ENCODE peak calls at places on chromosomes 1 and 21, in seven cellular contexts. One of them, this sample, is unnamed.

GRCh38 chr21:32334980-32335471 is 36.4 kb downstream of the MRAP start:
- DNase-seq in SK-N-SH: no peak
- DNase-seq in K562: no peak
- DNase-seq in HepG2: no peak
- DNase-seq in HCT116: no peak
- DNase-seq in H1: no peak
- DNase-seq in GM12878: no peak
- DNase-seq in this sample: no peak

GRCh38 chr1:50348449-50349241 is 74.6 kb downstream of the DMRTA2 start:
- DNase-seq in HepG2: peak
- DNase-seq in GM12878: no peak
- DNase-seq in K562: peak
- DNase-seq in H1: peak
- DNase-seq in SK-N-SH: peak
- DNase-seq in HCT116: peak
- DNase-seq in this sample: peak

GRCh38 chr1:167938083-167938482 is 1.2 kb upstream of the MPC2 start:
- DNase-seq in H1: no peak
- DNase-seq in GM12878: no peak
- DNase-seq in SK-N-SH: no peak
- DNase-seq in K562: peak
- DNase-seq in HepG2: peak
- DNase-seq in HCT116: no peak
- DNase-seq in this sample: no peak

GRCh38 chr1:111214086-111214801 is 13.3 kb upstream of the CHI3L2 start:
- DNase-seq in GM12878: peak
- DNase-seq in HCT116: no peak
- DNase-seq in SK-N-SH: no peak
- DNase-seq in H1: no peak
- DNase-seq in HepG2: no peak
- DNase-seq in K562: peak
- DNase-seq in this sample: no peak

GRCh38 chr1:8096105-8097011 is 70.2 kb upstream of the ERRFI1 start:
- DNase-seq in SK-N-SH: no peak
- DNase-seq in HepG2: no peak
- DNase-seq in GM12878: peak
- DNase-seq in HCT116: peak
- DNase-seq in K562: no peak
- DNase-seq in H1: no peak
- DNase-seq in this sample: no peak

GRCh38 chr1:73627723-73628122 is 570.3 kb downstream of the LRRIQ3 start:
- DNase-seq in HCT116: no peak
- DNase-seq in H1: no peak
- DNase-seq in HepG2: no peak
- DNase-seq in GM12878: no peak
- DNase-seq in SK-N-SH: no peak
- DNase-seq in K562: no peak
- DNase-seq in this sample: no peak

GRCh38 chr1:2425875-2426274 is 13.5 kb upstream of the PEX10 start:
- DNase-seq in GM12878: no peak
- DNase-seq in HCT116: no peak
- DNase-seq in SK-N-SH: no peak
- DNase-seq in K562: no peak
- DNase-seq in HepG2: no peak
- DNase-seq in H1: no peak
- DNase-seq in this sample: no peak

GRCh38 chr1:227789881-227790400 is 25.5 kb upstream of the PRSS38 start:
- DNase-seq in GM12878: no peak
- DNase-seq in HCT116: no peak
- DNase-seq in K562: no peak
- DNase-seq in HepG2: no peak
- DNase-seq in H1: peak
- DNase-seq in SK-N-SH: no peak
- DNase-seq in this sample: no peak

GRCh38 chr1:10211805-10212405 is 1.5 kb downstream of the KIF1B start:
- DNase-seq in GM12878: no peak
- DNase-seq in SK-N-SH: peak
- DNase-seq in HepG2: peak
- DNase-seq in K562: peak
- DNase-seq in H1: no peak
- DNase-seq in HCT116: no peak
- DNase-seq in this sample: no peak

GRCh38 chr1:111253876-111254275 is 26.4 kb downstream of the CHI3L2 start:
- DNase-seq in H1: no peak
- DNase-seq in K562: no peak
- DNase-seq in SK-N-SH: no peak
- DNase-seq in HCT116: no peak
- DNase-seq in HepG2: no peak
- DNase-seq in GM12878: no peak
- DNase-seq in this sample: no peak

GRCh38 chr21:45900034-45900868 is 81.3 kb upstream of the COL6A1 start:
- DNase-seq in HCT116: no peak
- DNase-seq in HepG2: no peak
- DNase-seq in SK-N-SH: no peak
- DNase-seq in K562: no peak
- DNase-seq in H1: no peak
- DNase-seq in GM12878: no peak
- DNase-seq in this sample: no peak

GRCh38 chr1:47230692-47231313 is 1.2 kb downstream of the TAL1 start:
- DNase-seq in K562: peak
- DNase-seq in H1: peak
- DNase-seq in HepG2: no peak
- DNase-seq in SK-N-SH: peak
- DNase-seq in HCT116: no peak
- DNase-seq in GM12878: no peak
- DNase-seq in this sample: no peak

GRCh38 chr1:181448461-181448860 is 34.9 kb upstream of the CACNA1E start:
- DNase-seq in SK-N-SH: no peak
- DNase-seq in HCT116: no peak
- DNase-seq in GM12878: no peak
- DNase-seq in K562: peak
- DNase-seq in HepG2: no peak
- DNase-seq in H1: no peak
- DNase-seq in this sample: no peak

DNA sequence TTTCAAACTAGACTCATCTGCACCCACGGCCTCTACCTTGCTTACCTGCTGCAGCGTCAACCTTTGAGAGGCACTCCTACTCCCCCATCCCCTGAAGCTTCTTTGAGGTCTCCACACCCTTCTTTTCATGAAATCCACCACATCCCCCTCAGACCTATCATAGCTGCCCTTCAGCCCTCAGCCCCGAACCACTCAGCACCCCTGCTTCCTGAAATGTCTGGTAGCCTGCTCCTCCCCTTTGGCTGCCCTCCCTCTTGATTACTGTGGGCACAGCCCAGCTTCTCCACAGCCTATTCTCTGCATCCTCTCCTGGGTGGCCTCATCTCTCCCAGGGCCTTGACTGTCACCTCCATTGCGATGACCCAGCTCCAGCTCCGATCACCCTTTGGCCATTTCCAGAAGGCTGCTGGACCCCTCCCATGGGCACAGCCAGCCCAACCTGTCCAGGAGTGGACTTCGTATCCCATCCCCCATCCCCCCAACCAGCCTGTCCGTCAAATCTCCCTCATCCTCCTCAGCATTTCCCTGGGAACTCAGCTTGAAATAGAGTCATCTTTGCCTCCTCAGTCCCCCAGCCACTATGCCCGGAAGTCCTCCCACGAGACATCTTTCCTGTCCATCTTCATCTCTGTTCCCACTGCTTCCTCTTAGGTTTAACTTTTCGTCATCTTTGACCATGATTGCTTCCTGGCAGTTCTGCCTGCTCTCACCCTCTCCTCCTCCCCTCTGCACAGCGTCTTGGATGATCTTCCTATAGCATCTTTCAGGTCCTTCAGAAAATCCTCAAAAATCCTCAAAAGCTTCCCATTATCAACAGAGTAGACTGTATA is 6.1 kb upstream of the ADORA1 start:
- DNase-seq in SK-N-SH: no peak
- DNase-seq in HCT116: no peak
- DNase-seq in H1: peak
- DNase-seq in GM12878: no peak
- DNase-seq in K562: no peak
- DNase-seq in HepG2: no peak
- DNase-seq in this sample: no peak
- TF ChIP-seq JUND in SK-N-SH: no peak
- TF ChIP-seq JUND in HCT116: no peak
- TF ChIP-seq JUND in H1: no peak
- TF ChIP-seq JUND in GM12878: no peak
- TF ChIP-seq JUND in K562: no peak
- TF ChIP-seq JUND in HepG2: no peak
- TF ChIP-seq JUND in this sample: no peak

DNA sequence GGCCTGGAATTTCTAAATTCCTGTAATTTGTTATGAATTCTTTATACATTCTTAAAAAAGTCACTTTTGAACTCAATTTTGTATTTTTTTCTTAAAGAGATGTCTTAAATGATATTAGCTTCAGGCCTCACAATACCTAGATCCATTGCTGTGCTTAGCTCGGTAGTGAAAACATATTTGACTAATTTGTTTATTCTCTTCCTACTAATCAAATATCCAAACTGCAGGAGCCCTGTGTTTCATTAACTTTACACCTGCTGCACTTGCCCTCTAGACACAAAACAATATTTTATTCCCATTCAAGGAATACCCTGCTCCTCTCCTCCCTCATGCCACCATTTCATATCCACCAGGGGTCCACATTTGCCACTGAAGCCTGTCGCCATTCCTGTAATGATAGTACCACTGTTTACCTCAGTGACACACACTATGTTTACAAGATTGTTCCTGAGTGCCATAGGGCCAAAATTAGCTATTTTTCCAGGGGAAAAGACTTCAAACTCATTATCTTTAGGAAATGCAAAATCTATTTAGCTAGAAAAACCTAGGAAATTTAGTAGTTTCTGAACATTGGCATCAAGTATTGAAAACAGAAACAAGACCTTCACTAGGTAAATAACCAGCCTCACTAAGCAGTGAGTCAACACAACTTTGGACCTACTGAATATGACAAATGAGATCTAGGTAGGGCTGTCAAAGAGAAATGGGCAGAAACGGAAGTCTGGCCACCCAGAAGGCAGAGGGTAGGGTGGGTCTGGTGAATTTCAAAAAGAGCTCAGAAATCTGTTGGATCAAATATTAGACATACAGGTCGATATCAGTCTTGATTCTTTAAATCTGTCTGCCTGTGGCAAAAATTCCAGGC is 134.6 kb upstream of the KCNK1 start:
- DNase-seq in GM12878: no peak
- DNase-seq in H1: no peak
- DNase-seq in K562: no peak
- DNase-seq in HCT116: no peak
- DNase-seq in HepG2: peak
- DNase-seq in SK-N-SH: no peak
- DNase-seq in this sample: no peak
- TF ChIP-seq JUND in GM12878: no peak
- TF ChIP-seq JUND in H1: no peak
- TF ChIP-seq JUND in K562: no peak
- TF ChIP-seq JUND in HCT116: no peak
- TF ChIP-seq JUND in HepG2: no peak
- TF ChIP-seq JUND in SK-N-SH: no peak
- TF ChIP-seq JUND in this sample: no peak

GRCh38 chr1:156608036-156608674 is 6.9 kb upstream of the GPATCH4 start:
- DNase-seq in HepG2: peak
- DNase-seq in H1: peak
- DNase-seq in GM12878: peak
- DNase-seq in K562: peak
- DNase-seq in SK-N-SH: peak
- DNase-seq in HCT116: peak
- DNase-seq in this sample: peak

DNA sequence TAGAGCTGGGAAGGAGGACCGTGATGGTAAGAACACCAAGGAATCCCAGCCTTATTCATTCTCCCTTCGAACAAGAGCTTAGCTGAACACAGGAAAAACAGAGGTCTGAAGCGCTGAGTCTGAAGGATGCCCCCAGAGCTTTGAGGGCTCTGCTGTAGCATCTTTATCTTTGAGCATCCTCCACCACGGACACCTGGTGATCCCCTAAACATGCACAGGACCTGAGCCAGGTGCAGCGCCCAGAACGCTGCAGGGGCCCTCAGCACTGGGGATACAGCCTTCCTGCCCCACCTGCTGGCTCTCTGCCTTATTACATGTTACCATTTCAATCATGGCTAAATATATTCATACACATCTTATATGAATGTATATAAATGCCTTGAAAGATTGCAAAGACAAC is 7.7 kb upstream of the GPATCH4 start:
- DNase-seq in SK-N-SH: peak
- DNase-seq in GM12878: no peak
- DNase-seq in HCT116: no peak
- DNase-seq in HepG2: no peak
- DNase-seq in K562: peak
- DNase-seq in H1: peak
- DNase-seq in this sample: no peak
- TF ChIP-seq JUND in SK-N-SH: no peak
- TF ChIP-seq JUND in GM12878: no peak
- TF ChIP-seq JUND in HCT116: no peak
- TF ChIP-seq JUND in HepG2: no peak
- TF ChIP-seq JUND in K562: no peak
- TF ChIP-seq JUND in H1: no peak
- TF ChIP-seq JUND in this sample: no peak

GRCh38 chr1:45868861-45869260 is 65.4 kb downstream of the MAST2 start:
- DNase-seq in SK-N-SH: no peak
- DNase-seq in H1: no peak
- DNase-seq in GM12878: no peak
- DNase-seq in K562: no peak
- DNase-seq in HCT116: no peak
- DNase-seq in HepG2: peak
- DNase-seq in this sample: no peak
- TF ChIP-seq JUND in SK-N-SH: no peak
- TF ChIP-seq JUND in H1: no peak
- TF ChIP-seq JUND in GM12878: no peak
- TF ChIP-seq JUND in K562: no peak
- TF ChIP-seq JUND in HCT116: no peak
- TF ChIP-seq JUND in HepG2: no peak
- TF ChIP-seq JUND in this sample: no peak

This sample was measured in T47D.